ENCODE peak calls at places on chromosomes 7 and 10, in nine cellular contexts. X is stimulated activated CD8-positive, alpha-beta memory T cell treated with anti-CD3 and anti-CD28 coated beads, Interleukin-4, amount 100 ng/mL, for 24 hours; L is globus pallidus; C is NCI-H1092; Y is PC-3; B is mesendoderm; O is esophagus muscularis mucosa; E is COLO829; K is GM13977. A is an unnamed sample.

GRCh38 chr7:76069238-76069638 is 21.3 kb downstream of the MDH2 start:
- DNase-seq in X (no peak), L (no peak), C (no peak), Y (peak; percentile 97), B (peak; percentile 93), O (no peak), E (peak; percentile 83), K (peak; percentile 15), A (no peak)

GRCh38 chr10:127928021-127928806 is 21.3 kb downstream of the PTPRE start:
- DNase-seq in X (no peak), L (no peak), C (no peak), Y (peak; percentile 31), B (no peak), O (no peak), E (peak; percentile 34), K (no peak), A (no peak)

GRCh38 chr7:48102530-48102929 is 13.5 kb downstream of the UPP1 start:
- DNase-seq in X (no peak), L (no peak), C (no peak), Y (no peak), B (no peak), O (peak; percentile 34), E (no peak), K (no peak), A (peak; percentile 56)

GRCh38 chr10:50550291-50550839 is 73.4 kb downstream of the SGMS1 start:
- DNase-seq in X (no peak), L (no peak), C (no peak), Y (no peak), B (peak; percentile 96), O (no peak), E (no peak), K (no peak), A (no peak)

GRCh38 chr10:96636546-96636945 is 49.7 kb upstream of the TM9SF3 start:
- DNase-seq in X (no peak), L (no peak), C (no peak), Y (no peak), B (no peak), O (no peak), E (no peak), K (no peak), A (no peak)

GRCh38 chr7:6160191-6160623 is 112.2 kb downstream of the CYTH3 start:
- DNase-seq in X (no peak), L (peak; percentile 47), C (no peak), Y (peak; percentile 42), B (peak; percentile 73), O (no peak), E (peak; percentile 60), K (no peak), A (no peak)

GRCh38 chr7:157684596-157685429 is 348.0 kb downstream of the DNAJB6 start:
- DNase-seq in X (no peak), L (no peak), C (no peak), Y (no peak), B (no peak), O (no peak), E (no peak), K (no peak), A (no peak)

GRCh38 chr10:42864575-42864974 is 82.0 kb downstream of the BMS1 start:
- DNase-seq in X (no peak), L (no peak), C (no peak), Y (peak; percentile 26), B (peak; percentile 56), O (peak; percentile 84), E (no peak), K (no peak), A (peak; percentile 74)

GRCh38 chr7:14682910-14683465 is 219.6 kb downstream of the DGKB start:
- DNase-seq in X (no peak), L (no peak), C (no peak), Y (no peak), B (no peak), O (no peak), E (no peak), K (no peak), A (no peak)

GRCh38 chr7:30510124-30511074 is 5.8 kb upstream of the GGCT start:
- DNase-seq in X (no peak), L (no peak), C (no peak), Y (peak; percentile 61), B (peak; percentile 54), O (no peak), E (no peak), K (peak; percentile 13), A (no peak)

GRCh38 chr7:77631820-77632219 is 64.4 kb upstream of the RSBN1L start:
- DNase-seq in X (no peak), L (no peak), C (no peak), Y (no peak), B (no peak), O (no peak), E (no peak), K (no peak), A (no peak)

GRCh38 chr7:44962483-44963251 is 16.1 kb downstream of the MYO1G start:
- DNase-seq in X (no peak), L (no peak), C (peak; percentile 37), Y (no peak), B (no peak), O (no peak), E (no peak), K (no peak), A (no peak)

GRCh38 chr10:100829933-100830727 is 82.6 kb upstream of the SLF2 start:
- DNase-seq in X (no peak), L (no peak), C (no peak), Y (no peak), B (peak; percentile 31), O (no peak), E (no peak), K (no peak), A (no peak)

GRCh38 chr10:131726460-131726861 is 174.3 kb upstream of the PPP2R2D start:
- DNase-seq in X (no peak), L (peak; percentile 41), C (peak; percentile 27), Y (no peak), B (peak; percentile 49), O (no peak), E (no peak), K (no peak), A (peak; percentile 40)

GRCh38 chr7:71466448-71467145 is 334.7 kb downstream of the GALNT17 start:
- DNase-seq in X (no peak), L (no peak), C (no peak), Y (no peak), B (no peak), O (no peak), E (no peak), K (no peak), A (no peak)

GRCh38 chr10:48638739-48639527 is 34.1 kb upstream of the ARHGAP22 start:
- DNase-seq in X (no peak), L (no peak), C (no peak), Y (no peak), B (no peak), O (no peak), E (no peak), K (no peak), A (no peak)

GRCh38 chr10:24097771-24098207 is 111.1 kb upstream of the KIAA1217 start:
- DNase-seq in X (no peak), L (no peak), C (no peak), Y (no peak), B (peak; percentile 70), O (no peak), E (no peak), K (no peak), A (no peak)

GRCh38 chr7:1857487-1858425 is 187.7 kb downstream of the ELFN1 start:
- DNase-seq in X (no peak), L (no peak), C (no peak), Y (no peak), B (no peak), O (no peak), E (no peak), K (no peak), A (no peak)

GRCh38 chr7:97179454-97180104 is 62.1 kb downstream of the SDHAF3 start:
- DNase-seq in X (no peak), L (peak; percentile 58), C (peak; percentile 10), Y (peak; percentile 60), B (peak; percentile 74), O (no peak), E (peak; percentile 62), K (peak; percentile 70), A (no peak)

GRCh38 chr10:77456414-77456813 is 181.2 kb downstream of the KCNMA1 start:
- DNase-seq in X (no peak), L (no peak), C (peak; percentile 64), Y (no peak), B (no peak), O (no peak), E (no peak), K (no peak), A (no peak)

GRCh38 chr7:28091190-28091589 is 89.4 kb downstream of the JAZF1 start:
- DNase-seq in X (no peak), L (no peak), C (no peak), Y (no peak), B (no peak), O (no peak), E (no peak), K (no peak), A (no peak)

GRCh38 chr7:96675548-96675947 is 34.1 kb downstream of the SEM1 start:
- DNase-seq in X (no peak), L (no peak), C (peak; percentile 51), Y (peak; percentile 8), B (no peak), O (no peak), E (no peak), K (no peak), A (no peak)

GRCh38 chr7:140923358-140924006 is 1.2 kb downstream of the BRAF start:
- DNase-seq in X (no peak), L (peak; percentile 58), C (peak; percentile 17), Y (peak; percentile 9), B (peak; percentile 39), O (no peak), E (no peak), K (no peak), A (no peak)

GRCh38 chr10:109835257-109835656 is 88.1 kb downstream of the XPNPEP1 start:
- DNase-seq in X (no peak), L (no peak), C (no peak), Y (no peak), B (no peak), O (no peak), E (no peak), K (no peak), A (no peak)

GRCh38 chr7:89845952-89846351 is 308.3 kb upstream of the STEAP1 start:
- DNase-seq in X (no peak), L (no peak), C (no peak), Y (no peak), B (no peak), O (no peak), E (no peak), K (no peak), A (no peak)

GRCh38 chr7:17506090-17506489 is 207.6 kb downstream of the AHR start:
- DNase-seq in X (no peak), L (no peak), C (no peak), Y (peak; percentile 46), B (no peak), O (no peak), E (no peak), K (peak; percentile 34), A (no peak)

GRCh38 chr10:129622736-129623135 is 155.7 kb downstream of the MGMT start:
- DNase-seq in X (no peak), L (no peak), C (no peak), Y (no peak), B (peak; percentile 46), O (peak; percentile 47), E (no peak), K (no peak), A (no peak)

GRCh38 chr10:114404171-114405010 is at the start of gene AFAP1L2:
- DNase-seq in X (no peak), L (no peak), C (no peak), Y (peak; percentile 27), B (no peak), O (no peak), E (no peak), K (peak; percentile 65), A (no peak)

GRCh38 chr7:110317699-110318265 is 773.1 kb upstream of the LRRN3 start:
- DNase-seq in X (no peak), L (no peak), C (no peak), Y (peak; percentile 86), B (peak; percentile 18), O (no peak), E (peak; percentile 42), K (no peak), A (no peak)

GRCh38 chr7:155205368-155206285 is 92.1 kb upstream of the INSIG1 start:
- DNase-seq in X (peak; percentile 79), L (peak; percentile 56), C (no peak), Y (peak; percentile 94), B (peak; percentile 69), O (no peak), E (peak; percentile 84), K (peak; percentile 91), A (peak; percentile 96)

GRCh38 chr7:139560678-139561077 is 37.2 kb downstream of the CLEC2L start:
- DNase-seq in X (no peak), L (no peak), C (peak; percentile 80), Y (no peak), B (no peak), O (no peak), E (no peak), K (no peak), A (no peak)